ENCODE peak calls at places on chromosomes 5 and 9, in seven cellular contexts. A is heart left ventricle, E is body of pancreas, H is HCT116, R is A549, L is GM12878, B is K562. S is an unnamed sample.

GRCh38 chr9:94245651-94246050 is 13.4 kb upstream of the ZNF169 start:
- ATAC-seq in A (no peak), E (no peak), H (no peak), R (no peak), L (no peak), B (no peak), S (no peak)

GRCh38 chr5:166795756-166796155 is 1495.7 kb upstream of the WWC1 start:
- ATAC-seq in A (no peak), E (no peak), H (no peak), R (no peak), L (no peak), B (no peak), S (no peak)

GRCh38 chr9:128321879-128322341 is 337 bp downstream of the TRUB2 start:
- ATAC-seq in A (no peak), E (peak; percentile 6), H (peak; percentile 59), R (peak; percentile 38), L (peak; percentile 18), B (peak; percentile 23), S (peak; percentile 2)

GRCh38 chr5:127608077-127608660 is 40.7 kb upstream of the CTXN3 start:
- ATAC-seq in A (no peak), E (no peak), H (no peak), R (no peak), L (no peak), B (no peak), S (no peak)

GRCh38 chr9:97848582-97849237 is 4.3 kb upstream of the FOXE1 start:
- ATAC-seq in A (peak; percentile 44), E (no peak), H (no peak), R (no peak), L (peak; percentile 16), B (no peak), S (no peak)

GRCh38 chr5:77844408-77845272 is 68.5 kb upstream of the TBCA start:
- ATAC-seq in A (peak; percentile 45), E (no peak), H (no peak), R (no peak), L (no peak), B (no peak), S (peak; percentile 34)

GRCh38 chr5:148794729-148795590 is 31.5 kb upstream of the ADRB2 start:
- ATAC-seq in A (no peak), E (no peak), H (no peak), R (no peak), L (peak; percentile 29), B (no peak), S (no peak)

GRCh38 chr5:85320495-85320894 is 935.8 kb upstream of the EDIL3 start:
- ATAC-seq in A (no peak), E (no peak), H (no peak), R (no peak), L (no peak), B (no peak), S (no peak)

GRCh38 chr5:7878381-7878873 is 9.5 kb downstream of the MTRR start:
- ATAC-seq in A (peak; percentile 45), E (no peak), H (no peak), R (peak; percentile 70), L (peak; percentile 93), B (no peak), S (no peak)

GRCh38 chr5:77670526-77670925 is 32.0 kb upstream of the OTP start:
- ATAC-seq in A (no peak), E (no peak), H (no peak), R (no peak), L (no peak), B (no peak), S (no peak)

GRCh38 chr5:141475625-141476131 is at the start of gene PCDHGC3:
- ATAC-seq in A (peak; percentile 99), E (peak; percentile 99), H (no peak), R (peak; percentile 100), L (peak; percentile 97), B (peak; percentile 82), S (peak; percentile 99)

GRCh38 chr9:109314011-109314531 is 6.8 kb downstream of the EPB41L4B start:
- ATAC-seq in A (no peak), E (no peak), H (no peak), R (no peak), L (no peak), B (no peak), S (no peak)

GRCh38 chr5:109041319-109041718 is 293.6 kb downstream of the FER start:
- ATAC-seq in A (no peak), E (no peak), H (no peak), R (no peak), L (peak; percentile 76), B (no peak), S (no peak)

GRCh38 chr9:110731437-110732028 is 62.9 kb downstream of the MUSK start:
- ATAC-seq in A (no peak), E (no peak), H (peak; percentile 54), R (no peak), L (no peak), B (no peak), S (no peak)

GRCh38 chr5:67809589-67809988 is 406.0 kb upstream of the PIK3R1 start:
- ATAC-seq in A (no peak), E (no peak), H (no peak), R (no peak), L (peak; percentile 82), B (no peak), S (no peak)

GRCh38 chr5:76583163-76584047 is 39.8 kb downstream of the F2RL2 start:
- ATAC-seq in A (no peak), E (peak; percentile 57), H (no peak), R (peak; percentile 38), L (peak; percentile 41), B (peak; percentile 46), S (no peak)

GRCh38 chr5:150057511-150057910 is 28.8 kb downstream of the CSF1R start:
- ATAC-seq in A (no peak), E (no peak), H (no peak), R (peak; percentile 6), L (no peak), B (no peak), S (no peak)

GRCh38 chr5:150057052-150057451 is 29.3 kb downstream of the CSF1R start:
- ATAC-seq in A (no peak), E (peak; percentile 19), H (peak; percentile 7), R (peak; percentile 4), L (no peak), B (no peak), S (no peak)

GRCh38 chr5:150057996-150058395 is 28.4 kb downstream of the CSF1R start:
- ATAC-seq in A (no peak), E (no peak), H (no peak), R (no peak), L (no peak), B (no peak), S (no peak)

GRCh38 chr5:150059623-150060022 is 26.7 kb downstream of the CSF1R start:
- ATAC-seq in A (no peak), E (no peak), H (no peak), R (no peak), L (no peak), B (no peak), S (no peak)

DNA sequence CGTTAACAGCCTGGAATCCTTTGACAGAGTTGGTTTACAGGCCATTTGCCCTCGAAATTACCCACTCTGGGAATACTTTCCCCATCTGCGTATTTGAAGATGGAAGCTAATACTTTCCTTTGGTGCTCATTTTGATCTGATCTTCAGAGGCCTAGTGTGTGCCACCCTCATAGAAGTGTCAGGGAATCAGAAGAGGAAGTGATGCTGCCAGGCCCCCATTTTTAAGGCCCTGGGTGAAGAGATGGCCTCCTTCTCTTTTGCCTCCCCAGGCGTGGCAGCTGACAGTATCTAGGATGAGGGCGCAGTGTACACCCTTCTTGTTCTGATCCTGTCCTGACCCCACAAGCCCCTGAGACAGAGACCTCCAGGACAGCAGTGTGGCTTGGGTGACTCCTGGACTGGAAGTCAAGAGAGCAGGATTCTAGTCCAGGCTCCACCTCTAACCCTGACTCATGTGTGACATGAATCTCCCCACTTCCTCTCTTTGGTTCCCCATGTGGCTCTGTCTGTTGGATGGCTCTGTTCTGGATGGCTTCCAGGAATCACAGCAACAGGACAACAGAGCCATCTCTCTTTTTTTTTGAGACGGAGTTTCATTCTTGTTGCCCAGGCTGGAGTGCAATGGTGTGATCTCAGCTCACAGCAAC is 27.8 kb downstream of the CSF1R start:
- ATAC-seq in A (peak; percentile 63), E (no peak), H (no peak), R (peak; percentile 9), L (peak; percentile 36), B (peak; percentile 73), S (peak; percentile 51)
- H3K27ac ChIP-seq in A (no peak overlapping the region), E (no peak overlapping the region), H (no peak overlapping the region), R (no peak overlapping the region), L (no peak overlapping the region), B (no peak overlapping the region), S (no peak overlapping the region)

GRCh38 chr5:164798110-164798509 is 1292.7 kb downstream of the MAT2B start:
- ATAC-seq in A (no peak), E (no peak), H (no peak), R (no peak), L (no peak), B (no peak), S (no peak)
- TF ChIP-seq POLR2A in A (no peak), E (no peak), H (no peak), R (no peak), L (no peak), B (no peak), S (no peak)

DNA sequence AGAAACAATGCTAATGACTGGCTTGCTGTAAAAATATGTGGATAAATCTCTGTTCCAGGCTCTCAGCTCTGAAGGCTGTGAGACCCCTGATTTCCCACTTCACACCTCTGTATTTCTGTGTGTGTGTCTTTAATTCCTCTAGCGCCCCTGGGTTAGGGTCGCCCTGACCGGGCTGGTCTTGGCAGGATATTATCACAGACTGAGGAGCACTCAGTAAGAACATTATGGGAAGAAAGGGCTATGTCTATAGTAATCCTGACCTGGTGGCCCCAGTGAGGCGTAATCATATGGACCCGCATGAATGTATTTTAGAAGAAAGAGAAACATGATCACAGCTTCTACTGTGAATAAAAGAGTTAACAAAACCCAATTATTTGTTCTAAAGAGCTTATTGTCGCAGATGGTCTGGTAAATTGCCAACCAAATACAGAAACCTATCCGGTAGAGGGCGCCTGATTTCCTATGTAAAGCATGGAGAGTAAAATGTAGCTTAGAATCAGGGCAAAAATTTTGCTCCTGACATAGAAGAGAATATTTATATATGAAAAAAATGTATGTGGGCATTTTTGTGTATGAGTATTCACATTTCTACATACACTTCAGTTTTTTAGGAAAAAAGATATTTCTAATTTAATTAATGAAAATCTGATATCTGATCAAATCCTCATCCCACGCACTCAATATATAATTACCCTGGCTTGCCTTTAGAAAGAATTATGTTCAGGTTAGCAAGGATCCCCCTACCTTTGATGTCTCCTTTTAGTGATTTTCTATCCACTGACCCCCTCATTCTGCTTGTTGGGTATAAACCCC is 5.8 kb upstream of the IFNA1 start:
- ATAC-seq in A (no peak), E (peak; percentile 53), H (peak; percentile 79), R (peak; percentile 84), L (peak; percentile 47), B (no peak), S (no peak)
- TF ChIP-seq CTCF in A (peak; percentile 45), E (peak; percentile 44), H (peak; percentile 58), R (peak; percentile 86), L (peak; percentile 51), B (no peak), S (no peak)

GRCh38 chr5:172443441-172444109 is 10.8 kb downstream of the SH3PXD2B start:
- ATAC-seq in A (peak; percentile 83), E (peak; percentile 85), H (peak; percentile 82), R (peak; percentile 84), L (peak; percentile 60), B (peak; percentile 74), S (peak; percentile 84)
- H3K27ac ChIP-seq in A (peak overlapping the region; percentile 75), E (peak overlapping the region; percentile 30), H (no peak overlapping the region), R (peak overlapping the region; percentile 49), L (no peak overlapping the region), B (no peak overlapping the region), S (peak overlapping the region; percentile 60)

GRCh38 chr9:124940894-124941688 is at the start of gene GOLGA1:
- ATAC-seq in A (peak; percentile 99), E (peak; percentile 97), H (peak; percentile 88), R (peak; percentile 94), L (peak; percentile 90), B (peak; percentile 92), S (peak; percentile 98)
- TF ChIP-seq POLR2A in A (peak; percentile 86), E (peak; percentile 98), H (peak; percentile 55), R (peak; percentile 81), L (peak; percentile 96), B (peak; percentile 94), S (peak; percentile 89)

GRCh38 chr9:120711354-120711753 is 2.9 kb downstream of the MEGF9 start:
- ATAC-seq in A (no peak), E (no peak), H (no peak), R (no peak), L (no peak), B (no peak), S (no peak)
- TF ChIP-seq CTCF in A (no peak), E (no peak), H (no peak), R (no peak), L (no peak), B (no peak), S (no peak)

S was measured in gastroesophageal sphincter.